ENCODE peak calls at places on chromosomes 7 and 10, in seven cellular contexts. R, T, S, V, D, K and Y are unnamed samples.

GRCh38 chr7:129877146-129877792 is 75.5 kb downstream of the UBE2H start:
- DNase-seq in R (no peak), T (no peak), S (no peak), V (no peak), D (no peak), K (no peak), Y (no peak)

GRCh38 chr10:89644691-89644966 is 413 bp downstream of the PANK1 start:
- DNase-seq in R (no peak), T (no peak), S (peak), V (no peak), D (no peak), K (no peak), Y (no peak)

GRCh38 chr10:83539528-83540308 is 599.6 kb upstream of the GHITM start:
- DNase-seq in R (no peak), T (no peak), S (no peak), V (peak), D (no peak), K (peak), Y (peak)

GRCh38 chr7:20241491-20242261 is 24.5 kb upstream of the MACC1 start:
- DNase-seq in R (no peak), T (no peak), S (no peak), V (no peak), D (no peak), K (no peak), Y (no peak)

GRCh38 chr10:126892150-126892872 is 12.9 kb upstream of the DOCK1 start:
- DNase-seq in R (no peak), T (no peak), S (no peak), V (no peak), D (no peak), K (no peak), Y (no peak)

GRCh38 chr7:31603076-31603475 is 83.9 kb upstream of the PPP1R17 start:
- DNase-seq in R (no peak), T (no peak), S (no peak), V (no peak), D (no peak), K (no peak), Y (no peak)

GRCh38 chr7:44329081-44329480 is 3.7 kb upstream of the CAMK2B start:
- DNase-seq in R (no peak), T (no peak), S (no peak), V (no peak), D (no peak), K (no peak), Y (no peak)

GRCh38 chr7:140697447-140698143 is 1.1 kb downstream of the NDUFB2 start:
- DNase-seq in R (no peak), T (no peak), S (no peak), V (no peak), D (no peak), K (no peak), Y (no peak)

GRCh38 chr10:83648184-83648583 is 491.1 kb upstream of the GHITM start:
- DNase-seq in R (no peak), T (no peak), S (no peak), V (no peak), D (no peak), K (no peak), Y (no peak)

GRCh38 chr10:17453377-17454091 is 861 bp downstream of the ST8SIA6 start:
- DNase-seq in R (no peak), T (no peak), S (no peak), V (peak), D (peak), K (peak), Y (peak)

GRCh38 chr10:123150986-123151738 is 3.0 kb upstream of the BUB3 start:
- DNase-seq in R (no peak), T (no peak), S (no peak), V (no peak), D (no peak), K (no peak), Y (peak)

GRCh38 chr7:143910473-143911248 is 8.7 kb upstream of the TCAF1 start:
- DNase-seq in R (no peak), T (no peak), S (no peak), V (no peak), D (no peak), K (no peak), Y (no peak)

GRCh38 chr10:19200211-19200610 is 151.6 kb downstream of the MALRD1 start:
- DNase-seq in R (no peak), T (no peak), S (no peak), V (no peak), D (no peak), K (no peak), Y (no peak)

GRCh38 chr10:71972746-71973695 is 8.8 kb downstream of the CHST3 start:
- DNase-seq in R (no peak), T (no peak), S (no peak), V (no peak), D (no peak), K (no peak), Y (no peak)

GRCh38 chr10:72331575-72332422 is 22.9 kb downstream of the DNAJB12 start:
- DNase-seq in R (peak), T (peak), S (peak), V (peak), D (peak), K (peak), Y (no peak)

GRCh38 chr10:120607016-120607709 is 150.1 kb downstream of the PLPP4 start:
- DNase-seq in R (peak), T (no peak), S (no peak), V (no peak), D (no peak), K (no peak), Y (no peak)

GRCh38 chr7:86942995-86943394 is 116.5 kb downstream of the ELAPOR2 start:
- DNase-seq in R (no peak), T (no peak), S (no peak), V (no peak), D (no peak), K (no peak), Y (no peak)

GRCh38 chr7:86943447-86943846 is 116.0 kb downstream of the ELAPOR2 start:
- DNase-seq in R (no peak), T (no peak), S (no peak), V (no peak), D (no peak), K (no peak), Y (no peak)

GRCh38 chr7:86942081-86942480 is 117.4 kb downstream of the ELAPOR2 start:
- DNase-seq in R (no peak), T (no peak), S (no peak), V (no peak), D (no peak), K (no peak), Y (no peak)

GRCh38 chr7:86937499-86937898 is 122.0 kb downstream of the ELAPOR2 start:
- DNase-seq in R (no peak), T (no peak), S (no peak), V (no peak), D (no peak), K (no peak), Y (no peak)

DNA sequence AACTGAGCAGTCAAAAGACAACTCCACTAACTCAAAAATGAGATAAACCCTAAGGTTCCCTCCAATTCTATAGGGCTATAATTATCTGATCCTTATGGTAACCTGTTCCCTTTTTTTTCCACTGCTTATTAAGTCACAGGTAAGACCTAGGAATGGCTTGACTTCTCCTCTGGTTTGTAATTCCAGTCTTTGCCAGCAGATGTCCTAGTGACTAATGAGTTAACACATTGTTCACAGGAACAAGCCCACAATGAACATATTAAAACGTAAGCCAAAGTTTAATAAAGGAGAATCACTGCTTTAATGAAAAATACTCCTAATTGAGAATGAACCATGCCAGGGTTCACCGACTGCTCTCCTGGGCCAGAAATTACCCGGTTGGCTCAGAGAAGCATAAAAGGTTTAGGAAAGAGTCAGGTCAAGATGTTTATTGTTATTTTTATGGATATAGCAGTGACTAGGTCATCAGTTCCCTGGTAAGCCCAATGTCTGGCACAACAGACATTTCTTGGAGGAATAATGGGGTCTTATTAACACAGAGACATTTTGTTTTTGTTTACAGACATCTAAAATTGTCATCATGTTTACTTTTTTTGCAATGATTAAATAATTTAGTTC is 120.1 kb downstream of the ELAPOR2 start:
- DNase-seq in R (peak), T (no peak), S (peak), V (peak), D (no peak), K (peak), Y (peak)
- TF ChIP-seq CTCF in R (peak), T (peak), S (peak), V (peak), D (peak), K (peak), Y (peak)

GRCh38 chr7:154840086-154840485 is 162.8 kb downstream of the PAXIP1 start:
- DNase-seq in R (no peak), T (no peak), S (no peak), V (no peak), D (no peak), K (no peak), Y (no peak)
- H3K27ac ChIP-seq in R (no peak), T (no peak), S (no peak), V (no peak), D (no peak), K (no peak), Y (no peak)

DNA sequence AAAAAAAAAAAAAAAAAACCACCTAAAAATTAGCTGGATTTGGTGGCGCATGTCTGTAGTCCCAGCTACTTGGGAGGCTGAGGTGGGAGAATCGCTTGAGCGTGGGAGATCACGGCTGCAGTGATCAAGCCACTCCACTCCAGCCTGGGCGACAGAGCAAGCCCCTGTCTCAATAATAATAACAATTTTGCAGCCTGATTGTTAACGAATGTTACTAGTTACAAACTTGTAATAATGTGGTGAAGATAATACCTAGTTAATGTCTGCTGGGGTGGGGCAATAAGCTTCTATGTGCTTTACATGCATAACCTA is 1.2 kb upstream of the ATAD1 start:
- DNase-seq in R (no peak), T (no peak), S (no peak), V (no peak), D (no peak), K (no peak), Y (no peak)
- H3K4me3 ChIP-seq in R (no peak), T (no peak), S (peak), V (no peak), D (no peak), K (no peak), Y (peak)

GRCh38 chr7:85186521-85187241 is at the start of gene SEMA3D:
- DNase-seq in R (no peak), T (no peak), S (no peak), V (peak), D (peak), K (peak), Y (peak)

GRCh38 chr7:85186083-85186520 is 754 bp downstream of the SEMA3D start:
- DNase-seq in R (no peak), T (no peak), S (no peak), V (peak), D (peak), K (no peak), Y (peak)

GRCh38 chr7:85185355-85186082 is 1.3 kb downstream of the SEMA3D start:
- DNase-seq in R (no peak), T (no peak), S (no peak), V (peak), D (peak), K (peak), Y (peak)

GRCh38 chr7:85191383-85191782 is 4.5 kb upstream of the SEMA3D start:
- DNase-seq in R (no peak), T (no peak), S (peak), V (peak), D (no peak), K (no peak), Y (no peak)
- TF ChIP-seq CTCF in R (peak), T (no peak), S (peak), V (peak), D (no peak), K (peak), Y (no peak)

DNA sequence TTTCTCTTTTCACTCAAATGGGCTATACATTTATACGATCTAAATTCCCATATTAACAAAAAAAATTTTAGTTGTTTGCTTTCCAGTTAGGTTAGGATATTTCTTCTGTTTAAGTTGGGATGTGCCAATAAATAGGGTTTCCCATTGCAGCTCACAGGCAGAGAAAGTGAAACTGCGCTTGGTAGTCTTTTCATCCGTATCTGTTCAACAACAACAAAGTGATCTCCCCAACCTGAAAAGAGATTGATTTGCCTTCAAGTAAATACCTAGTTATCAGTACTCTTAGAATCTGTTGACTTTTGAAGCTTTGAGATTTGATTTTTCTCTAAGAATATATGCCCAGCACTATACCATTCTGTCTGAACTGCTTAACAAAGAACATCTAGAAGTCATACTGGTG is 143.4 kb downstream of the DYNC1I1 start:
- DNase-seq in R (no peak), T (no peak), S (no peak), V (no peak), D (no peak), K (no peak), Y (no peak)
- H3K27ac ChIP-seq in R (no peak), T (no peak), S (no peak), V (no peak), D (no peak), K (no peak), Y (no peak)

GRCh38 chr10:115001506-115002381 is 63.7 kb downstream of the TRUB1 start:
- DNase-seq in R (no peak), T (no peak), S (peak), V (no peak), D (no peak), K (peak), Y (no peak)
- H3K4me3 ChIP-seq in R (no peak), T (no peak), S (peak), V (no peak), D (no peak), K (no peak), Y (no peak)

GRCh38 chr10:25555865-25556264 is 378.2 kb upstream of the MYO3A start:
- DNase-seq in R (no peak), T (no peak), S (peak), V (no peak), D (no peak), K (no peak), Y (no peak)
- TF ChIP-seq CTCF in R (no peak), T (no peak), S (peak), V (no peak), D (no peak), K (no peak), Y (peak)

GRCh38 chr10:79053481-79054202 is 15.1 kb upstream of the ZMIZ1 start:
- DNase-seq in R (no peak), T (no peak), S (no peak), V (no peak), D (peak), K (no peak), Y (no peak)

GRCh38 chr10:79051766-79052165 is 17.0 kb upstream of the ZMIZ1 start:
- DNase-seq in R (no peak), T (no peak), S (no peak), V (no peak), D (peak), K (no peak), Y (no peak)

GRCh38 chr10:79053081-79053434 is 15.7 kb upstream of the ZMIZ1 start:
- DNase-seq in R (no peak), T (no peak), S (no peak), V (no peak), D (no peak), K (no peak), Y (no peak)

GRCh38 chr10:79050896-79051555 is 17.7 kb upstream of the ZMIZ1 start:
- DNase-seq in R (no peak), T (no peak), S (no peak), V (no peak), D (peak), K (peak), Y (no peak)

GRCh38 chr10:79052311-79053080 is 16.3 kb upstream of the ZMIZ1 start:
- DNase-seq in R (no peak), T (no peak), S (peak), V (peak), D (peak), K (peak), Y (no peak)
- H3K27ac ChIP-seq in R (no peak), T (no peak), S (no peak), V (no peak), D (no peak), K (no peak), Y (no peak)

GRCh38 chr10:86938260-86938659 is 19.2 kb downstream of the MMRN2 start:
- DNase-seq in R (no peak), T (no peak), S (no peak), V (no peak), D (no peak), K (no peak), Y (no peak)

GRCh38 chr10:86941426-86941825 is 16.0 kb downstream of the MMRN2 start:
- DNase-seq in R (no peak), T (no peak), S (no peak), V (no peak), D (no peak), K (no peak), Y (no peak)

GRCh38 chr10:86942441-86943315 is 14.7 kb downstream of the MMRN2 start:
- DNase-seq in R (no peak), T (no peak), S (no peak), V (no peak), D (no peak), K (no peak), Y (no peak)

GRCh38 chr10:86941991-86942421 is 15.4 kb downstream of the MMRN2 start:
- DNase-seq in R (no peak), T (no peak), S (no peak), V (no peak), D (no peak), K (no peak), Y (no peak)

GRCh38 chr10:86940677-86941076 is 16.7 kb downstream of the MMRN2 start:
- DNase-seq in R (no peak), T (no peak), S (no peak), V (no peak), D (no peak), K (no peak), Y (no peak)
- H3K4me3 ChIP-seq in R (no peak), T (no peak), S (no peak), V (no peak), D (no peak), K (no peak), Y (no peak)

GRCh38 chr7:113404245-113404644 is 285.9 kb upstream of the SMIM30 start:
- DNase-seq in R (no peak), T (no peak), S (peak), V (no peak), D (no peak), K (no peak), Y (peak)
- TF ChIP-seq CTCF in R (peak), T (no peak), S (peak), V (no peak), D (no peak), K (no peak), Y (peak)